ENCODE peak calls at places on chromosomes 6 and 20, in four cellular contexts. S is aorta, V is tibial artery, T is BJ. Q is an unnamed sample. For H3K27me3, the result is how much of the 10 kb centered on the place peaks cover.

GRCh38 chr6:130240232-130240631 is 17.5 kb upstream of the SAMD3 start:
- DNase-seq in S (no peak), V (no peak), T (peak), Q (no peak)

GRCh38 chr20:58545565-58546195 is 30.5 kb upstream of the APCDD1L start:
- DNase-seq in S (no peak), V (no peak), T (no peak), Q (no peak)

GRCh38 chr6:138272543-138273305 is 54.4 kb upstream of the PBOV1 start:
- DNase-seq in S (no peak), V (no peak), T (no peak), Q (no peak)

GRCh38 chr6:111757342-111757741 is 115.9 kb downstream of the FYN start:
- DNase-seq in S (no peak), V (no peak), T (no peak), Q (no peak)

GRCh38 chr6:21999012-21999528 is 297.8 kb downstream of the PRL start:
- DNase-seq in S (no peak), V (no peak), T (peak), Q (no peak)

GRCh38 chr6:162963861-162964260 is 236.1 kb downstream of the PACRG start:
- DNase-seq in S (no peak), V (no peak), T (no peak), Q (no peak)

GRCh38 chr6:51528556-51528955 is 558.9 kb downstream of the PKHD1 start:
- DNase-seq in S (no peak), V (no peak), T (no peak), Q (no peak)

GRCh38 chr20:53195882-53196610 is 223.9 kb downstream of the TSHZ2 start:
- DNase-seq in S (no peak), V (no peak), T (no peak), Q (no peak)

GRCh38 chr6:46113370-46113769 is 16.4 kb upstream of the ENPP4 start:
- DNase-seq in S (no peak), V (no peak), T (no peak), Q (no peak)

GRCh38 chr6:32114853-32115252 is 5.7 kb upstream of the TNXB start:
- DNase-seq in S (no peak), V (no peak), T (peak), Q (no peak)

GRCh38 chr6:89347825-89348224 is 4.7 kb downstream of the UBE2J1 start:
- DNase-seq in S (peak), V (no peak), T (no peak), Q (no peak)

GRCh38 chr20:61968036-61968810 is 97.5 kb downstream of the TAF4 start:
- DNase-seq in S (no peak), V (no peak), T (no peak), Q (peak)

GRCh38 chr6:114090626-114091025 is 119.7 kb upstream of the HDAC2 start:
- DNase-seq in S (no peak), V (no peak), T (no peak), Q (no peak)

GRCh38 chr6:73079611-73079955 is 145.7 kb downstream of the KHDC1L start:
- DNase-seq in S (no peak), V (no peak), T (peak), Q (no peak)

GRCh38 chr20:4120921-4121321 is 105.6 kb upstream of the RNF24 start:
- DNase-seq in S (no peak), V (no peak), T (no peak), Q (no peak)

GRCh38 chr6:8939615-8940014 is 504.3 kb upstream of the SLC35B3 start:
- DNase-seq in S (no peak), V (no peak), T (no peak), Q (no peak)

GRCh38 chr6:161095916-161096315 is 104.3 kb downstream of the MAP3K4 start:
- DNase-seq in S (no peak), V (no peak), T (no peak), Q (peak)

GRCh38 chr20:44092551-44093248 is 94.3 kb downstream of the JPH2 start:
- DNase-seq in S (no peak), V (no peak), T (no peak), Q (peak)

GRCh38 chr6:5181494-5182287 is 79.1 kb downstream of the LYRM4 start:
- DNase-seq in S (no peak), V (no peak), T (no peak), Q (no peak)

DNA sequence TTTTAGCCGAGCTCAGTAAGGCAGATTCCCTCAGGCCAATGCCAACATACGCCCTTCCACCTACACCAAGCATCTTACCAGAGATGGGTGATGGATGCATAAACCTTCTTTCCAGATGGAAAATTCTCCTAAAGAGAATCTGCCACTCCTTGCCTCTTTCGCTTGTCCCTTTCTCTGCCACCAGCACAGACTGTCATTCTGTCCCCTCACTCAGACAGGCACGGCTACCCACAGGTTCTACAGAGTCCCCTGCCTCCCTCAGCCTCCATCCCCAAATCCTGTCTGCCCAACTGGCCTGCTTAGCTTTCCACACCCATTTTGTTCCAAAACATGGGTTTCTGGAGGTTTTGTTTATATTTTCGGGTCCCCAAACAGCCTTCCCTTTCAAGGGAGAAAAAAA is 12.7 kb upstream of the FOXF2 start:
- DNase-seq in S (no peak), V (no peak), T (no peak), Q (no peak)
- H3K27me3 ChIP-seq in S (under half), V (under half), T (under half), Q (half or more)

GRCh38 chr20:59750209-59750840 is 146.0 kb downstream of the PHACTR3 start:
- DNase-seq in S (no peak), V (no peak), T (no peak), Q (no peak)

GRCh38 chr20:59748555-59749292 is 144.4 kb downstream of the PHACTR3 start:
- DNase-seq in S (no peak), V (peak), T (peak), Q (no peak)

GRCh38 chr20:59747671-59748515 is 143.6 kb downstream of the PHACTR3 start:
- DNase-seq in S (no peak), V (no peak), T (no peak), Q (no peak)

GRCh38 chr20:59751075-59751711 is 146.9 kb downstream of the PHACTR3 start:
- DNase-seq in S (peak), V (peak), T (peak), Q (peak)

DNA sequence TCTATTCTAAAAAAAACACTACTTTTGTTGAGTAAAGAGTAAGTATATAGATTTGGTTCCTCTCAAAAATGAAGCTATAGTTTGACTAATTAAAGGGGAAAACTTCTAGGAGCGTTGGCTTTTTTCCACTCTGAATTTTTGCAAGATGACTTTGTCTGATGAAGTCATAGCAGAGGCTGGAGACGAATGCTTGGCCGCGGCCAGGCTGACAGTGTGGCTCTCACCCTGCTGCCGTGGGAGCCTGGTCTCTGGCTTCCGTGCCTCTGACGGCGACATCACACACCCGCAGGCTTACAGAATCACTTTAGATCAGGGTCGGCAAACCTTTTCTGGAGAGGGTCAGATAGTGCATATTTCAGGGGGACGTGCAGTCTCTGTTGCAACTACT is 144.9 kb downstream of the PHACTR3 start:
- DNase-seq in S (peak), V (no peak), T (peak), Q (no peak)
- H3K27me3 ChIP-seq in S (under half), V (under half), T (under half), Q (under half)

GRCh38 chr20:63399596-63400375 is 38.6 kb upstream of the CHRNA4 start:
- DNase-seq in S (no peak), V (no peak), T (no peak), Q (no peak)

GRCh38 chr20:63400486-63401210 is 39.5 kb upstream of the CHRNA4 start:
- DNase-seq in S (no peak), V (no peak), T (no peak), Q (no peak)

GRCh38 chr20:63402178-63402859 is 41.2 kb upstream of the CHRNA4 start:
- DNase-seq in S (no peak), V (no peak), T (no peak), Q (no peak)

GRCh38 chr20:63402860-63403220 is 41.7 kb upstream of the CHRNA4 start:
- DNase-seq in S (no peak), V (no peak), T (no peak), Q (no peak)

GRCh38 chr20:63401384-63402110 is 40.4 kb upstream of the CHRNA4 start:
- DNase-seq in S (no peak), V (no peak), T (no peak), Q (no peak)
- H3K27me3 ChIP-seq in S (under half), V (under half), T (under half), Q (under half)

GRCh38 chr20:60372282-60372681 is 414.1 kb downstream of the CDH26 start:
- DNase-seq in S (no peak), V (no peak), T (no peak), Q (no peak)

GRCh38 chr20:60372822-60373221 is 414.6 kb downstream of the CDH26 start:
- DNase-seq in S (no peak), V (no peak), T (no peak), Q (no peak)

GRCh38 chr20:60365882-60366281 is 407.7 kb downstream of the CDH26 start:
- DNase-seq in S (no peak), V (no peak), T (no peak), Q (no peak)

GRCh38 chr20:60371456-60371855 is 413.2 kb downstream of the CDH26 start:
- DNase-seq in S (no peak), V (no peak), T (no peak), Q (no peak)
- H3K27me3 ChIP-seq in S (under half), V (under half), T (under half), Q (under half)

DNA sequence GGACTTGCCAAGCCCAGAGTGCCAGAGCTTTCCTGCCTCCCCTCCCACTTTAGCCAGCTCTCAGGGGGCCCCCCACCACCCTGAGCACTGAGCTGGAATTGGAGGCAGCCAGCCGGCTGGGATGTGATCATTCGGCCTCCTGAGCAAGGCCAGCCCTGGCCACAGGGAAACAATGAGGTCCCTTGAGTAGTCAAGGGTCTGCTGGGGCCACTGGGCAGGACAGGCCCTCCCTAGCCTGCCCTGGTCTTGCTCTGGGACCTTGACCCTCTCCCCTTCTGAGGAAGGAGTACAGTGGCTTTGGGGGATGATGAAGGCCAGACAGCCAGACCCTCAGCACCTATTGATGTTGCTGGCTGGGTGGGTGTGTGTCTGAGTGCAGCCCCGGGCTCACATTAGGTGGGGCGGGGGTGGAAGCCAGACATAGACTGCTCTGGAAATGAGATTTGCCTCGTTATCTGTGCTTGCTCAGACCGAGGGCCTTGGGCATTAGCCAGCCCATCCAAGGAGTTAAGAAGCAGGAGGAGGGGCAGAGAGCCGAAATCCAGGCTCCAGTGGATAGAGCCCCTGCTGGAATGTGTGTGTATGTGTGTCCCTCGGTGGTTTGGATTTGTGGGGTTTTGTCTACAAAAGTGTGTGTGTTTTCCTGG is 21.3 kb downstream of the CD40 start:
- DNase-seq in S (no peak), V (no peak), T (no peak), Q (no peak)
- H3K27me3 ChIP-seq in S (under half), V (under half), T (under half), Q (under half)

DNA sequence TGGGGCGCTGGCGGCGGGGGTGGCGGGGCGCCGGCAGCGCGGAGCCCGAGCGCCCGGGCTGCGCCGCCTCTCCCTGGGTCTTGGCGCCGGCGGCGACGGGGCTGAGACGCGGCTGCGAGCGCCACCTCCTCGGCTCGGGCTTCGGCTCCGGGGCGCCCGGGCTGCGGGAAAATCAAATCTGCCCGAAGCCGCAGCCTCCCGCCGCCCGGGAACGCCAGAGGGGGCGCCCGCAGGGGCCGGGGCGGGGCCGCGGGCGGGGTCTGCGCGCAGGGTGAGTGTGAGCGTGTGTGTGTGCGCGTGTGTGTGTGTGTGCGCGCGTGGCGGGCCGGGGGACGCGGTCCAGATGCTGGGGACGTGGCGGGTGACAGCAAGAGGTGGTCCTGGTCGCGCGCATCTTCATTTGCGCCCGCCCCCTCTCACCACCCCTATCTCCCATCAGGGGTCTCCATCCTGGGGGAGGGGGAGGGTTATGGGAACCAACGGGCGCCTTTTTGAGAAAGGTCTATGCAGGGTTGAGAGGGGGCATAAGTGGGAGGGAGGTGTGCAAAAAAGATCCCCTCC is 655 bp upstream of the CPNE5 start:
- DNase-seq in S (peak), V (no peak), T (no peak), Q (peak)
- H3K27me3 ChIP-seq in S (under half), V (under half), T (under half), Q (under half)

GRCh38 chr20:36378686-36379085 is 72.5 kb downstream of the DLGAP4 start:
- DNase-seq in S (no peak), V (no peak), T (no peak), Q (no peak)
- H3K27me3 ChIP-seq in S (under half), V (under half), T (under half), Q (under half)

GRCh38 chr6:875012-875411 is 182.1 kb upstream of the EXOC2 start:
- DNase-seq in S (no peak), V (no peak), T (no peak), Q (no peak)

GRCh38 chr6:872570-873125 is 179.7 kb upstream of the EXOC2 start:
- DNase-seq in S (no peak), V (no peak), T (no peak), Q (no peak)

GRCh38 chr6:882084-882598 is 189.2 kb upstream of the EXOC2 start:
- DNase-seq in S (no peak), V (no peak), T (no peak), Q (no peak)

GRCh38 chr6:878179-878578 is 185.2 kb upstream of the EXOC2 start:
- DNase-seq in S (no peak), V (no peak), T (no peak), Q (no peak)
- H3K27me3 ChIP-seq in S (under half), V (under half), T (under half), Q (under half)